ENCODE peak calls at places on chromosomes 11 and 22, in nine cellular contexts. L, V, B, G, C, T, D, H and Q are unnamed samples.

GRCh38 chr22:39306456-39307361 is 12.7 kb downstream of the RPL3 start:
- DNase-seq in H (peak; percentile 54), G (no peak), L (no peak), B (no peak), T (peak; percentile 57), C (peak; percentile 51), V (no peak), D (peak; percentile 47), Q (peak; percentile 76)

GRCh38 chr11:49221112-49221511 is 12.7 kb upstream of the FOLH1 start:
- DNase-seq in V (no peak), G (no peak), H (no peak), C (no peak), T (no peak), B (no peak), L (no peak), D (no peak), Q (no peak)

GRCh38 chr22:37335819-37336199 is 53.5 kb downstream of the CYTH4 start:
- DNase-seq in V (no peak), H (no peak), L (no peak), G (no peak), T (no peak), B (no peak), C (no peak), D (no peak), Q (no peak)

GRCh38 chr11:116976941-116977570 is 121.2 kb downstream of the SIK3 start:
- DNase-seq in D (no peak), V (no peak), G (no peak), H (no peak), C (no peak), B (no peak), T (no peak), L (no peak), Q (no peak)

GRCh38 chr11:73330569-73331093 is 22.6 kb downstream of the ARHGEF17 start:
- DNase-seq in V (no peak), B (no peak), D (no peak), G (no peak), T (no peak), L (no peak), C (no peak), H (no peak), Q (peak; percentile 67)

GRCh38 chr22:23784215-23784732 is 2.5 kb upstream of the SMARCB1 start:
- DNase-seq in G (peak; percentile 62), C (peak; percentile 46), B (no peak), T (no peak), H (no peak), L (no peak), D (no peak), V (peak; percentile 64), Q (no peak)

GRCh38 chr11:103805688-103806009 is 230.8 kb upstream of the DDI1 start:
- DNase-seq in H (no peak), V (no peak), G (no peak), D (no peak), B (no peak), C (no peak), L (no peak), T (no peak), Q (no peak)

GRCh38 chr11:32297629-32298028 is 137.7 kb downstream of the WT1 start:
- DNase-seq in B (no peak), T (no peak), V (no peak), C (no peak), L (no peak), G (no peak), D (no peak), H (no peak), Q (no peak)

GRCh38 chr11:76690736-76691135 is 20.2 kb upstream of the LRRC32 start:
- DNase-seq in D (no peak), G (no peak), T (no peak), V (no peak), L (no peak), B (no peak), H (no peak), C (no peak), Q (no peak)

GRCh38 chr11:68354181-68354872 is 41.9 kb downstream of the LRP5 start:
- DNase-seq in B (peak; percentile 91), C (peak; percentile 94), L (peak; percentile 90), D (peak; percentile 85), G (peak; percentile 88), T (no peak), H (peak; percentile 86), V (peak; percentile 94), Q (no peak)

DNA sequence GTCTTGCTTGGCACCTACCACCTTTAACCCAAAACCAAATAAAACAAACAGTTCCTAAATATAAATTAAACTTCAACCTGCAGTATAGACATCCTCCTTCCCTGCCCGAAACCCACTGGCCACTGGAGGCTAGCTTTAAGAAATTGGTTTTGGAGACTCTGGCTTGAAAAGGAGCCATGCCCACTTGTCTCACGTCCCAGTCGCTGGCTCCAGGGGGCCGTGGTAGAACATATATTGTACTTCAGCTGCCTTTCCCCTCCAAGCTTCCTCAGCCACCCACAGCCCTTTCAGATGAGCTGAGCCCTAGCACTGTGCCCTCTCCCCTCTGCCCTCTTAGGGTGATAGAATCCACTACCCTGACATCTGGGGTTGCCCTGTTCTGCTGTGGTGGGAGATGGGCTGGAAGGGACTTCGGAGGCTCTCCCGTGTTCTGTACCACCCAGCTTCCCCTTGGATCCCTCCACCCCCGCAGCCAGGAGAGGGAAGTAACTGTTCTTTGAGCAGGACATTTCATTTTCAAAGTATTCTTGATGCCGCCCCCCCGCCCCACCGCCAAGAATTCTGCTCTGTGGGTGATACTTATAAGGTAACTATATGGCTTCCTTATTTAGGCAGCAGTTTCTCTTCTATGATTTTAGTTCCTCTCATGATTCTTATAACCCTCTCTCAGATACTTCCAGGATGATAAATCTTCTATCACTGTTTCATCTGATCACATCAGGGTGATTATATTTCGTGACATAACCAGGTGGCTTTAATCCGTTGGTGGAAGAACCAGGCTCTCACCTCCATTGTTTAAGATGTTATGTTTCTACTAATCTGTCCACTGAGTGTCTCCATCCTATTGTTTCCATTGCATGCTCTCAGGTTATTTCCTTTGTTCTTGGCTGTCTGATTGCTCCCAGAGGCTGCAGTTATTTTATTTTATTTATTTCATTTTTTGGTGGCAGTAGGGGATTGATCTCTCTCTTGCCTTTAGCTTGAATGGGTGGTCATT is 24.0 kb downstream of the ZBTB16 start:
- DNase-seq in H (no peak), V (no peak), B (no peak), T (no peak), D (no peak), L (no peak), G (no peak), C (no peak), Q (no peak)
- H3K4me3 ChIP-seq in H (peak overlapping the region; percentile 30), V (no peak overlapping the region), B (no peak overlapping the region), T (no peak overlapping the region), D (no peak overlapping the region), L (no peak overlapping the region), G (no peak overlapping the region), C (no peak overlapping the region), Q (no peak overlapping the region)

GRCh38 chr22:29156507-29156906 is 49.2 kb upstream of the EMID1 start:
- DNase-seq in B (no peak), C (no peak), L (no peak), T (no peak), D (no peak), V (no peak), H (no peak), G (no peak), Q (peak; percentile 44)
- TF ChIP-seq CTCF in B (no peak), C (no peak), L (no peak), T (no peak), D (no peak), V (no peak), H (no peak), G (no peak), Q (peak; percentile 49)

DNA sequence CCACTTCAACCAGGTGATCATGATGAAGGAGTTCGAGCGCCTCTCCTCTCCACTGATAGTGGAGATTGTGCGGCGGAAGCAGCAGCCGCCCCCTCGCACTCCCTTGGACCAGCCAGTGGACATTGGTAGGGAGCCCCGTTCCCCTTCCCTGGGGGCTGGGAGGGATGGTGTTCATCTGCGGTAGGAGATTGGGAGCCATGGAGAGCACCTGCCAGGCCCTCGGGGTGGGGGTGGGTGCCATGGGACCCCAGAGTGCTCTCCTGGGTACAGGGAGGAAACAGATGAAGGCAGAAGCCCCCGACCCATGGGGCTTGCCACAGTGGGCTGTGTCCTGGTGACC is 7.0 kb downstream of the THAP7 start:
- DNase-seq in C (no peak), T (no peak), B (no peak), H (no peak), G (no peak), L (no peak), D (no peak), V (no peak), Q (no peak)
- H3K36me3 ChIP-seq in C (peaks cover 100% of the 10 kb centered on the region), T (peaks cover 27% of the 10 kb centered on the region), B (peaks cover 76% of the 10 kb centered on the region), H (peaks cover 25% of the 10 kb centered on the region), G (no peaks in the 10 kb centered on the region), L (no peaks in the 10 kb centered on the region), D (peaks cover 97% of the 10 kb centered on the region), V (peaks cover 11% of the 10 kb centered on the region), Q (peaks cover 58% of the 10 kb centered on the region)

GRCh38 chr11:47571012-47571729 is 5.8 kb downstream of the PTPMT1 start:
- DNase-seq in B (no peak), H (no peak), L (no peak), C (no peak), D (no peak), G (no peak), V (no peak), T (no peak), Q (peak; percentile 74)

GRCh38 chr11:47571895-47572294 is 6.5 kb downstream of the PTPMT1 start:
- DNase-seq in T (no peak), D (no peak), B (no peak), C (no peak), L (no peak), V (no peak), H (no peak), G (no peak), Q (no peak)

GRCh38 chr11:47569646-47570045 is 4.2 kb downstream of the PTPMT1 start:
- DNase-seq in D (no peak), B (no peak), L (no peak), G (no peak), C (no peak), H (no peak), V (no peak), T (no peak), Q (no peak)

GRCh38 chr11:47573321-47573720 is 5.4 kb downstream of the KBTBD4 start:
- DNase-seq in T (no peak), D (no peak), V (no peak), C (no peak), G (no peak), H (no peak), B (no peak), L (no peak), Q (no peak)

GRCh38 chr11:47572715-47573255 is 6.0 kb downstream of the KBTBD4 start:
- DNase-seq in V (no peak), G (no peak), T (no peak), D (no peak), C (no peak), L (no peak), B (no peak), H (no peak), Q (peak; percentile 75)
- H3K4me3 ChIP-seq in V (no peak overlapping the region), G (no peak overlapping the region), T (no peak overlapping the region), D (no peak overlapping the region), C (no peak overlapping the region), L (no peak overlapping the region), B (no peak overlapping the region), H (no peak overlapping the region), Q (no peak overlapping the region)